ENCODE peak calls at places on chromosomes 16 and 17, in four cellular contexts. B, D, W and O are unnamed samples.

GRCh38 chr17:44159519-44160210 is 10.8 kb upstream of the ASB16 start:
- DNase-seq in D (no peak), B (no peak), W (no peak), O (no peak)

GRCh38 chr16:81917375-81917774 is 93.9 kb downstream of the SDR42E1 start:
- DNase-seq in W (no peak), B (no peak), D (no peak), O (no peak)

GRCh38 chr17:41942626-41943025 is 12.2 kb downstream of the ODAD4 start:
- DNase-seq in D (no peak), B (no peak), W (no peak), O (no peak)

GRCh38 chr17:72393553-72393952 is 272.7 kb downstream of the SOX9 start:
- DNase-seq in B (no peak), D (peak; percentile 94), W (no peak), O (no peak)

GRCh38 chr17:77449908-77450741 is 309.4 kb downstream of the SEC14L1 start:
- DNase-seq in W (no peak), B (no peak), D (no peak), O (no peak)

GRCh38 chr16:12171206-12171605 is 194.7 kb downstream of the SNX29 start:
- DNase-seq in B (no peak), W (no peak), D (no peak), O (no peak)

GRCh38 chr17:76570457-76570856 is 15.2 kb downstream of the ST6GALNAC2 start:
- DNase-seq in W (no peak), B (no peak), D (no peak), O (no peak)

GRCh38 chr16:85650864-85651811 is 37.6 kb downstream of the GINS2 start:
- DNase-seq in W (no peak), D (no peak), B (no peak), O (no peak)

GRCh38 chr17:43308999-43309398 is 75.2 kb upstream of the RNU2-1 start:
- DNase-seq in W (no peak), D (peak; percentile 25), B (no peak), O (no peak)

GRCh38 chr17:5248821-5249479 is 14.3 kb upstream of the SCIMP start:
- DNase-seq in W (no peak), B (no peak), D (no peak), O (no peak)

GRCh38 chr17:2547176-2547575 is 35.5 kb upstream of the METTL16 start:
- DNase-seq in B (no peak), D (no peak), W (no peak), O (no peak)

GRCh38 chr16:1691956-1692355 is 13.9 kb downstream of the JPT2 start:
- DNase-seq in W (no peak), D (peak; percentile 92), B (no peak), O (no peak)

GRCh38 chr16:30637952-30638351 is 12.8 kb upstream of the PRR14 start:
- DNase-seq in W (no peak), D (peak; percentile 75), B (no peak), O (peak; percentile 27)

GRCh38 chr17:83064732-83065659 is 14.4 kb upstream of the METRNL start:
- DNase-seq in B (no peak), W (no peak), D (no peak), O (no peak)

GRCh38 chr17:28335959-28336871 is 654 bp downstream of the TNFAIP1 start:
- DNase-seq in B (no peak), W (peak; percentile 10), D (peak; percentile 98), O (no peak)

GRCh38 chr17:7438050-7438614 is 1.2 kb upstream of the FGF11 start:
- DNase-seq in D (no peak), W (peak; percentile 42), B (peak; percentile 61), O (no peak)

GRCh38 chr17:70190959-70191805 is 21.9 kb downstream of the KCNJ2 start:
- DNase-seq in B (no peak), D (no peak), W (no peak), O (no peak)

GRCh38 chr16:1309888-1310831 is 724 bp downstream of the UBE2I start:
- DNase-seq in W (peak; percentile 33), D (peak; percentile 46), B (peak; percentile 55), O (no peak)

GRCh38 chr16:24673155-24673554 is 56.3 kb upstream of the TNRC6A start:
- DNase-seq in B (no peak), D (no peak), W (no peak), O (no peak)

GRCh38 chr17:72560303-72561247 is 439.8 kb downstream of the SOX9 start:
- DNase-seq in D (peak; percentile 64), W (peak; percentile 33), B (peak; percentile 10), O (peak; percentile 11)

GRCh38 chr16:24504467-24505345 is 34.7 kb upstream of the RBBP6 start:
- DNase-seq in B (peak; percentile 32), W (peak; percentile 56), D (peak; percentile 68), O (peak; percentile 38)

GRCh38 chr16:51834131-51834530 is 683.1 kb upstream of the SALL1 start:
- DNase-seq in W (no peak), D (no peak), B (no peak), O (no peak)

GRCh38 chr17:81144423-81144781 is 20.9 kb upstream of the PVALEF start:
- DNase-seq in D (no peak), W (no peak), B (no peak), O (no peak)

GRCh38 chr17:82948081-82948511 is 108.3 kb upstream of the ZNF750 start:
- DNase-seq in W (no peak), B (no peak), D (no peak), O (no peak)

GRCh38 chr17:78252111-78252634 is 20.7 kb downstream of the TMEM235 start:
- DNase-seq in W (no peak), B (peak; percentile 81), D (no peak), O (peak; percentile 33)

GRCh38 chr17:9364837-9365430 is 210.7 kb downstream of the STX8 start:
- DNase-seq in B (no peak), D (no peak), W (no peak), O (no peak)

GRCh38 chr17:73313526-73314127 is 1.8 kb upstream of the CDC42EP4 start:
- DNase-seq in D (no peak), B (no peak), W (no peak), O (no peak)

GRCh38 chr17:49327835-49328784 is 33.9 kb downstream of the ZNF652 start:
- DNase-seq in D (no peak), W (no peak), B (no peak), O (no peak)

GRCh38 chr16:57984443-57985203 is 13.7 kb upstream of the CNGB1 start:
- DNase-seq in W (peak; percentile 85), D (peak; percentile 34), B (peak; percentile 90), O (no peak)